ENCODE peak calls at places on chromosomes 13 and 19, in six cellular contexts. One of them, this sample, is unnamed.

GRCh38 chr13:46586766-46587509 is 34.0 kb downstream of the LRCH1 start:
- DNase-seq in stomach: no peak
- DNase-seq in BE2C: no peak
- DNase-seq in AG04449: no peak
- DNase-seq in sigmoid colon: no peak
- DNase-seq in heart left ventricle: no peak
- DNase-seq in this sample: no peak

GRCh38 chr13:34223984-34224383 is 406.0 kb downstream of the RFC3 start:
- DNase-seq in stomach: no peak
- DNase-seq in BE2C: no peak
- DNase-seq in AG04449: no peak
- DNase-seq in sigmoid colon: no peak
- DNase-seq in heart left ventricle: no peak
- DNase-seq in this sample: no peak

GRCh38 chr19:2215281-2215751 is 20.8 kb downstream of the PLEKHJ1 start:
- DNase-seq in stomach: no peak
- DNase-seq in BE2C: no peak
- DNase-seq in AG04449: no peak
- DNase-seq in sigmoid colon: no peak
- DNase-seq in heart left ventricle: no peak
- DNase-seq in this sample: no peak

GRCh38 chr19:45917421-45918091 is 3.0 kb upstream of the NANOS2 start:
- DNase-seq in stomach: no peak
- DNase-seq in BE2C: no peak
- DNase-seq in AG04449: no peak
- DNase-seq in sigmoid colon: no peak
- DNase-seq in heart left ventricle: no peak
- DNase-seq in this sample: no peak

GRCh38 chr13:36882829-36883390 is 37.1 kb downstream of the SMAD9 start:
- DNase-seq in stomach: no peak
- DNase-seq in BE2C: no peak
- DNase-seq in AG04449: no peak
- DNase-seq in sigmoid colon: no peak
- DNase-seq in heart left ventricle: no peak
- DNase-seq in this sample: no peak

GRCh38 chr19:4369109-4369887 is 25.9 kb downstream of the MPND start:
- DNase-seq in stomach: peak; percentile 83
- DNase-seq in BE2C: no peak
- DNase-seq in AG04449: no peak
- DNase-seq in sigmoid colon: no peak
- DNase-seq in heart left ventricle: peak; percentile 62
- DNase-seq in this sample: no peak

GRCh38 chr19:55070755-55071502 is 4.7 kb upstream of the EPS8L1 start:
- DNase-seq in stomach: peak; percentile 73
- DNase-seq in BE2C: no peak
- DNase-seq in AG04449: no peak
- DNase-seq in sigmoid colon: no peak
- DNase-seq in heart left ventricle: no peak
- DNase-seq in this sample: peak; percentile 57

GRCh38 chr13:46796129-46796514 is 839 bp downstream of the ESD start:
- DNase-seq in stomach: no peak
- DNase-seq in BE2C: no peak
- DNase-seq in AG04449: no peak
- DNase-seq in sigmoid colon: no peak
- DNase-seq in heart left ventricle: no peak
- DNase-seq in this sample: no peak

GRCh38 chr19:33226550-33227241 is 1.0 kb upstream of the SLC7A10 start:
- DNase-seq in stomach: peak; percentile 42
- DNase-seq in BE2C: peak; percentile 18
- DNase-seq in AG04449: no peak
- DNase-seq in sigmoid colon: no peak
- DNase-seq in heart left ventricle: no peak
- DNase-seq in this sample: no peak

GRCh38 chr19:57813919-57814504 is 701 bp downstream of the ZNF552 start:
- DNase-seq in stomach: no peak
- DNase-seq in BE2C: no peak
- DNase-seq in AG04449: no peak
- DNase-seq in sigmoid colon: no peak
- DNase-seq in heart left ventricle: no peak
- DNase-seq in this sample: peak; percentile 53

GRCh38 chr13:80116107-80116506 is 224.8 kb downstream of the SPRY2 start:
- DNase-seq in stomach: no peak
- DNase-seq in BE2C: no peak
- DNase-seq in AG04449: peak; percentile 45
- DNase-seq in sigmoid colon: no peak
- DNase-seq in heart left ventricle: no peak
- DNase-seq in this sample: peak; percentile 79

GRCh38 chr13:22744688-22745452 is 435.9 kb upstream of the SGCG start:
- DNase-seq in stomach: no peak
- DNase-seq in BE2C: no peak
- DNase-seq in AG04449: no peak
- DNase-seq in sigmoid colon: no peak
- DNase-seq in heart left ventricle: no peak
- DNase-seq in this sample: no peak

GRCh38 chr19:16066611-16067104 is 9.6 kb upstream of the TPM4 start:
- DNase-seq in stomach: peak; percentile 49
- DNase-seq in BE2C: peak; percentile 42
- DNase-seq in AG04449: no peak
- DNase-seq in sigmoid colon: no peak
- DNase-seq in heart left ventricle: no peak
- DNase-seq in this sample: peak; percentile 67

GRCh38 chr19:50414850-50415660 is 3.7 kb upstream of the SPIB start:
- DNase-seq in stomach: peak; percentile 79
- DNase-seq in BE2C: peak; percentile 85
- DNase-seq in AG04449: no peak
- DNase-seq in sigmoid colon: peak; percentile 86
- DNase-seq in heart left ventricle: peak; percentile 64
- DNase-seq in this sample: peak; percentile 82

GRCh38 chr13:28044608-28045007 is 55.8 kb downstream of the FLT3 start:
- DNase-seq in stomach: no peak
- DNase-seq in BE2C: no peak
- DNase-seq in AG04449: no peak
- DNase-seq in sigmoid colon: no peak
- DNase-seq in heart left ventricle: no peak
- DNase-seq in this sample: no peak

GRCh38 chr19:48806518-48806817 is 4.4 kb downstream of the BCAT2 start:
- DNase-seq in stomach: peak; percentile 42
- DNase-seq in BE2C: no peak
- DNase-seq in AG04449: no peak
- DNase-seq in sigmoid colon: no peak
- DNase-seq in heart left ventricle: peak; percentile 46
- DNase-seq in this sample: no peak

GRCh38 chr19:48805452-48805851 is 5.4 kb downstream of the BCAT2 start:
- DNase-seq in stomach: no peak
- DNase-seq in BE2C: no peak
- DNase-seq in AG04449: no peak
- DNase-seq in sigmoid colon: no peak
- DNase-seq in heart left ventricle: no peak
- DNase-seq in this sample: no peak

GRCh38 chr19:48810151-48810550 is 678 bp downstream of the BCAT2 start:
- DNase-seq in stomach: no peak
- DNase-seq in BE2C: no peak
- DNase-seq in AG04449: no peak
- DNase-seq in sigmoid colon: no peak
- DNase-seq in heart left ventricle: no peak
- DNase-seq in this sample: no peak

GRCh38 chr19:48806818-48807589 is 3.8 kb downstream of the BCAT2 start:
- DNase-seq in stomach: no peak
- DNase-seq in BE2C: peak; percentile 66
- DNase-seq in AG04449: no peak
- DNase-seq in sigmoid colon: no peak
- DNase-seq in heart left ventricle: no peak
- DNase-seq in this sample: no peak

GRCh38 chr19:48807590-48808308 is 3.1 kb downstream of the BCAT2 start:
- DNase-seq in stomach: no peak
- DNase-seq in BE2C: no peak
- DNase-seq in AG04449: no peak
- DNase-seq in sigmoid colon: no peak
- DNase-seq in heart left ventricle: no peak
- DNase-seq in this sample: no peak
- H3K4me3 ChIP-seq in stomach: peak overlapping the region; percentile 16
- H3K4me3 ChIP-seq in BE2C: no peak overlapping the region
- H3K4me3 ChIP-seq in AG04449: no peak overlapping the region
- H3K4me3 ChIP-seq in sigmoid colon: no peak overlapping the region
- H3K4me3 ChIP-seq in heart left ventricle: no peak overlapping the region
- H3K4me3 ChIP-seq in this sample: no peak overlapping the region

GRCh38 chr13:71290963-71291937 is 575.8 kb downstream of the DACH1 start:
- DNase-seq in stomach: no peak
- DNase-seq in BE2C: no peak
- DNase-seq in AG04449: no peak
- DNase-seq in sigmoid colon: no peak
- DNase-seq in heart left ventricle: peak; percentile 52
- DNase-seq in this sample: peak; percentile 11

GRCh38 chr13:71285700-71286099 is 581.3 kb downstream of the DACH1 start:
- DNase-seq in stomach: no peak
- DNase-seq in BE2C: peak; percentile 12
- DNase-seq in AG04449: no peak
- DNase-seq in sigmoid colon: no peak
- DNase-seq in heart left ventricle: no peak
- DNase-seq in this sample: no peak
- TF ChIP-seq CTCF in stomach: no peak
- TF ChIP-seq CTCF in BE2C: peak; percentile 42
- TF ChIP-seq CTCF in AG04449: no peak
- TF ChIP-seq CTCF in sigmoid colon: no peak
- TF ChIP-seq CTCF in heart left ventricle: peak; percentile 18
- TF ChIP-seq CTCF in this sample: no peak

GRCh38 chr13:41974262-41974900 is 13.5 kb upstream of the VWA8 start:
- DNase-seq in stomach: no peak
- DNase-seq in BE2C: no peak
- DNase-seq in AG04449: no peak
- DNase-seq in sigmoid colon: no peak
- DNase-seq in heart left ventricle: no peak
- DNase-seq in this sample: no peak

GRCh38 chr13:41970918-41971317 is 10.0 kb upstream of the VWA8 start:
- DNase-seq in stomach: no peak
- DNase-seq in BE2C: no peak
- DNase-seq in AG04449: no peak
- DNase-seq in sigmoid colon: no peak
- DNase-seq in heart left ventricle: no peak
- DNase-seq in this sample: no peak

GRCh38 chr13:41976491-41976890 is 15.6 kb upstream of the VWA8 start:
- DNase-seq in stomach: no peak
- DNase-seq in BE2C: no peak
- DNase-seq in AG04449: no peak
- DNase-seq in sigmoid colon: no peak
- DNase-seq in heart left ventricle: no peak
- DNase-seq in this sample: no peak

GRCh38 chr13:41971848-41972247 is 10.9 kb upstream of the VWA8 start:
- DNase-seq in stomach: no peak
- DNase-seq in BE2C: no peak
- DNase-seq in AG04449: no peak
- DNase-seq in sigmoid colon: no peak
- DNase-seq in heart left ventricle: no peak
- DNase-seq in this sample: no peak

DNA sequence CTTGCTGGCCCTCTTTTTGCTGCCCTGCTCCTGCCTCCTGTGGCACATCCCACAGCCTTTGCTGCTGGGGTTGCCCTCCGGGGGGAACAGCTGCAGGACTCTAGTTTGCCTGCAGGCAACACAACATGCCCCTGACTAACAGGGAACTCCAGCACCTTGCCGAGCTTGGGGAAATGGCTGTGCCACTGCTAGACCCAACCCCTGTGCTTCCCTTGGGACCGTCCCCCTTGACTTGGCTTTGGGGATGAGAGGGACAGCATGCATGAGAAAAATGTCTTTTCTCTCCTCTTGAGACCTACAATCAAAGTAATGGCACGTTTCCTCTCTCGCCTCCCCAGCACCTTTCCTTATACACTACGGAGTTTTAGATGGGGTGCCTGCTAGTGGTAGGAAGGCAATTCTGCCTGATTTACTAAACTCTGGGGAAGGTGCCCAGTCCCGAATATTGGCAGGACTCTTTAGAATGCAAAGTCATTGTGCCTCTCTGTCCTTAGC is 12.4 kb upstream of the VWA8 start:
- DNase-seq in stomach: no peak
- DNase-seq in BE2C: no peak
- DNase-seq in AG04449: no peak
- DNase-seq in sigmoid colon: no peak
- DNase-seq in heart left ventricle: peak; percentile 10
- DNase-seq in this sample: no peak
- H3K4me3 ChIP-seq in stomach: no peak overlapping the region
- H3K4me3 ChIP-seq in BE2C: no peak overlapping the region
- H3K4me3 ChIP-seq in AG04449: no peak overlapping the region
- H3K4me3 ChIP-seq in sigmoid colon: no peak overlapping the region
- H3K4me3 ChIP-seq in heart left ventricle: no peak overlapping the region
- H3K4me3 ChIP-seq in this sample: no peak overlapping the region

GRCh38 chr19:37716140-37716539 is 3.4 kb downstream of the ZNF607 start:
- DNase-seq in stomach: no peak
- DNase-seq in BE2C: no peak
- DNase-seq in AG04449: no peak
- DNase-seq in sigmoid colon: no peak
- DNase-seq in heart left ventricle: no peak
- DNase-seq in this sample: no peak

GRCh38 chr19:37718357-37718756 is 1.2 kb downstream of the ZNF607 start:
- DNase-seq in stomach: no peak
- DNase-seq in BE2C: no peak
- DNase-seq in AG04449: no peak
- DNase-seq in sigmoid colon: no peak
- DNase-seq in heart left ventricle: no peak
- DNase-seq in this sample: peak; percentile 3

GRCh38 chr19:37725181-37725580 is 5.6 kb upstream of the ZNF607 start:
- DNase-seq in stomach: no peak
- DNase-seq in BE2C: no peak
- DNase-seq in AG04449: no peak
- DNase-seq in sigmoid colon: no peak
- DNase-seq in heart left ventricle: no peak
- DNase-seq in this sample: no peak

GRCh38 chr19:37719927-37720265 is 335 bp upstream of the ZNF607 start:
- DNase-seq in stomach: no peak
- DNase-seq in BE2C: no peak
- DNase-seq in AG04449: no peak
- DNase-seq in sigmoid colon: no peak
- DNase-seq in heart left ventricle: no peak
- DNase-seq in this sample: no peak

DNA sequence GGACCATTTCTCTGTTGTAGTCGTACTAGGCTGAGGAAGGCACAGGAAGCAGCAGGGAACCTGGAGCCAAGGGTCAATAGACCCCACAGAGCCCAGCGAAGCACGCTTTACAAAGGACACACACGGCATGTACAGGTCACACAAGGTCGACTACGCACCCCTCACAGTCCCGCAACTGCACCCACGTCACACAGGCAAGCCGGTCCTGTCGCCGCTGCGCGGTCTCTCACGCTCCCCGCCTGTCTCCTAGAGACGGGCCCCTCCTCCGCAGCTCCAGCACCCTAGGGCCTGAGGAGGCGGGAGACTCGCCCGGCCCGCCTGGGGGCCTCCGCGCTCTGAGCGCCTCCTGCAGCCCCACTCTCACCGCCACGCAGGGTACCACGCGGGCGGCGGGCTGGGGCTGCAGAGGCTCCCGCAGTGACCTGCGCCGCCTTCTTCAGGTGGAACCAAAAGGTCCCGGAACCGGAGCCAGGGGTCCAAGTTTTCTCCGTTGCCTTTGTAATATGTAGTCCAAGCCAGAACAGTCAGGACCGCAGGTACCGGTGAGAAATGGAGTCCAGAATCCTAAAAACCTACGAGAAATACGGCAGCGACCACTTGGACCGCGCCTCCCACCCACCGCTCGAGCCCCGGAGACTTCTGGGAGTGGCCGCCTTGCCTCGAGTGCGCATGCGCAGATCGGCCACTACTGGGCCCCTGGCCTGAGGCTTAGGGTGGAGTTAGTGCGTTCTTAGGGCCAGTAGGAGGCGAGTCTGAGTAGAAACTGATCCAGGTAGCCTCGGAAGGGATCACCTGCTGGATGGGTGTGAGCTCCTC is at the start of gene ZNF607:
- DNase-seq in stomach: peak; percentile 89
- DNase-seq in BE2C: peak; percentile 94
- DNase-seq in AG04449: no peak
- DNase-seq in sigmoid colon: peak; percentile 92
- DNase-seq in heart left ventricle: peak; percentile 91
- DNase-seq in this sample: peak; percentile 96
- TF ChIP-seq CTCF in stomach: no peak
- TF ChIP-seq CTCF in BE2C: peak; percentile 70
- TF ChIP-seq CTCF in AG04449: peak; percentile 61
- TF ChIP-seq CTCF in sigmoid colon: peak; percentile 23
- TF ChIP-seq CTCF in heart left ventricle: peak; percentile 51
- TF ChIP-seq CTCF in this sample: peak; percentile 71